ENCODE peak calls at places on chromosomes 7 and 10, in six cellular contexts. Z, C, H, Q, I and S are unnamed samples.

GRCh38 chr10:132096223-132096622 is 30.5 kb downstream of the JAKMIP3 start:
- DNase-seq in I (peak; percentile 63), Q (no peak), C (no peak), H (peak; percentile 29), Z (no peak), S (no peak)

GRCh38 chr10:3777876-3778707 is 6.9 kb downstream of the KLF6 start:
- DNase-seq in C (no peak), Z (no peak), I (no peak), Q (no peak), H (no peak), S (no peak)

GRCh38 chr7:64882341-64883112 is 20.5 kb upstream of the ZNF273 start:
- DNase-seq in Z (peak; percentile 41), Q (no peak), I (no peak), H (no peak), C (no peak), S (no peak)

GRCh38 chr7:129949292-129950133 is 3.2 kb downstream of the UBE2H start:
- DNase-seq in Z (peak; percentile 47), Q (peak; percentile 64), C (peak; percentile 52), I (peak; percentile 62), H (peak; percentile 40), S (peak; percentile 60)

GRCh38 chr10:11849272-11849671 is 26.1 kb downstream of the PROSER2 start:
- DNase-seq in H (no peak), C (no peak), Q (no peak), Z (no peak), I (no peak), S (no peak)

GRCh38 chr7:91465595-91466061 is 201.4 kb downstream of the FZD1 start:
- DNase-seq in Q (no peak), I (no peak), C (no peak), H (no peak), Z (no peak), S (no peak)

GRCh38 chr10:61987951-61988379 is 86.5 kb downstream of the ARID5B start:
- DNase-seq in C (no peak), Z (no peak), I (no peak), H (no peak), Q (no peak), S (no peak)

GRCh38 chr10:23095966-23096813 is 811 bp downstream of the MSRB2 start:
- DNase-seq in Z (peak; percentile 25), H (no peak), Q (peak; percentile 54), I (peak; percentile 74), C (peak; percentile 62), S (peak; percentile 24)

GRCh38 chr7:138417103-138417695 is 42.9 kb upstream of the TRIM24 start:
- DNase-seq in C (no peak), Z (no peak), H (no peak), Q (no peak), I (no peak), S (no peak)

GRCh38 chr7:99499713-99500636 is at the start of gene ZNF394:
- DNase-seq in C (peak; percentile 92), H (peak; percentile 87), Q (peak; percentile 98), I (peak; percentile 95), Z (peak; percentile 95), S (peak; percentile 91)

GRCh38 chr7:99498546-99498944 is 1.5 kb downstream of the ZNF394 start:
- DNase-seq in Z (peak; percentile 32), I (peak; percentile 8), H (no peak), C (no peak), Q (no peak), S (no peak)

GRCh38 chr7:99500637-99501009 is 542 bp upstream of the ZNF394 start:
- DNase-seq in H (no peak), I (no peak), Z (no peak), Q (no peak), C (no peak), S (no peak)

GRCh38 chr7:99497771-99498545 is 2.1 kb downstream of the ZNF394 start:
- DNase-seq in H (no peak), C (no peak), Z (no peak), Q (no peak), I (no peak), S (no peak)

DNA sequence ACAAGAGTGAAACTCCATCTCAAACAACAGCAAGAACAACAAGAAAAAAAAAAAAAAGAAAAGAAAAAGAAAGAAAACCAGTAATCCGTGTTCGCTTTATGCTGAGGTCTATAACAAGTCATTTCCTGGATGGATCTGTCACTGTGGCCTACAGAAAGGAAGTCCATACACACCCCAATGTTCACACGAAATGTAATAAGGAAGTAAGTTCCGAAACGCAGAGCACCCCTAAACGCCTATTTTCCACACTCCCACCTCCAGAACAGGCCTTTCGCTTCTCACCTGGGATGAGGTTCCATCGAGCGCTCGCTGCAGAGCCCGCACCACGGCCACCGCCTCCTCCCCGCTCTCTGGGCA is 747 bp downstream of the ZNF394 start:
- DNase-seq in H (no peak), C (no peak), I (no peak), Q (no peak), Z (no peak), S (no peak)
- H2AFZ ChIP-seq in H (no peak overlapping the region), C (no peak overlapping the region), I (peak overlapping the region; percentile 16), Q (no peak overlapping the region), Z (peak overlapping the region; percentile 90), S (peak overlapping the region; percentile 95)

DNA sequence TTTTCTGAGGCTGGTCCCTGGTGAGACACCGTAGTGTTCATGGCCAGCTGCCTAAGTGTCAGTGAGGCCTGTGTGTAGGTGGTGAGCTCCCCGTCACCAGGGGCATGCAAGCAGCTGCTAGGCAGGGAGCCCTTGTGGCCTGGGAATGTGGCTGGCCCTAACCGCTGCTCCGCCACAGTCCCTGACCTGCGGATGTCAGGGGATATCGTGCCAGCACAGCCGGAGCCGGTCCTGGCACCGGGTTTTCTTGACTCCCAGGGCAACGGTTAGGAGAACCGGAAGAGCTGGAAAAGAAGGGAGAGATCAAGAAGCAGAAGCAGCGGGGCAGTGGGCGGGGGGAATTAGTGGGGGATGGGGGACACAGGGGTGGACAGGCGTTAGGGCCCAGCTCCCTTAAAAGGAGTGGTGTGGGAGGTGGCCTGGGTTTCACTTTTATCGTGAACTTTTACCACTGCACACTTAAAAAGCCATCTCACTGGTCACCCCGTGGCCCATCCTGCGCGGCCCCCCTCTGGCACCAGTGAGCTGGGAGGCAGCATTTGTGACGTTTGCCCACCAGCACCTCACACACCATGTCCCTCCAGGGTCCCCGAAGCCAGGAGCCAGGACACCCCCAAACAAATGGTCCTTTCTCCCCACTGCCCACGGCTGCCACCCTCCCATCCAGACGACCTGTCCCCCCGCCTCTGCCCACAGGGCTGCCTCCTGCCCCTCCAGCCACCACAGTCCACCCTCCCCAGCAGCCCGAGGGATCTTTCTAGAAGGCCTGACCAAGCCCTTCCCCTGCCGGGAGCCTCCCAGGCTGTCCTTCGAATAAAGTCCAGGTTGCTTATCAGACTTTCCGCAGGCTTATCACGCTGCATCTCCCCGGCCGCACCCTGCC is 1.7 kb upstream of the MICALL2 start:
- DNase-seq in H (no peak), I (peak; percentile 81), C (no peak), Z (no peak), Q (peak; percentile 50), S (no peak)
- H3K4me3 ChIP-seq in H (no peak overlapping the region), I (no peak overlapping the region), C (no peak overlapping the region), Z (peak overlapping the region; percentile 59), Q (no peak overlapping the region), S (no peak overlapping the region)

DNA sequence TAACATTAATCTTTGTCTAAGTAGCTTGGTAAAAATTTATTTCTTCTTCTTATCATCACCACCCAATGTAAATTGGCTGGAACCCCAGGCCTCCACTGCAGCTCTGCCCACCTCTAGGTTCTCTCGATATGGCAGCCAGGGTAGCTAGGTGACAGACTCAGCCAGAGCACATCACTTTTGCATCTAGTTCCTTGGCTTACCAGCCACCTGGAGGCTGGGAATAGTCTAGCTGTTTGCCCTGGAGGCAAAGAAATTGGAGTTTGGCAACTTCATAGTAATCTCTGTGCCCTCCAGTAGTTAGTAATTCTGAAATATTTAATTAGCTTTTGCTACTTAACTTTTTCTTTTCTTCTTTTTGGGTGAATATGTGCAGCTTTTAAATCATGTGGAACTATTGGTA is 9.4 kb downstream of the IFRD1 start:
- DNase-seq in Z (no peak), C (no peak), I (no peak), H (no peak), Q (no peak), S (no peak)
- H2AFZ ChIP-seq in Z (no peak overlapping the region), C (no peak overlapping the region), I (no peak overlapping the region), H (no peak overlapping the region), Q (no peak overlapping the region), S (no peak overlapping the region)

GRCh38 chr7:377069-378040 is 87.4 kb downstream of the FOXL3 start:
- DNase-seq in H (no peak), Z (peak; percentile 35), C (no peak), I (no peak), Q (no peak), S (no peak)

GRCh38 chr7:379456-380225 is 89.7 kb downstream of the FOXL3 start:
- DNase-seq in H (no peak), Z (peak; percentile 42), Q (peak; percentile 64), I (no peak), C (no peak), S (no peak)

GRCh38 chr7:378041-378420 is 88.1 kb downstream of the FOXL3 start:
- DNase-seq in H (no peak), C (no peak), Q (no peak), I (no peak), Z (no peak), S (no peak)

GRCh38 chr7:380226-380550 is 90.2 kb downstream of the FOXL3 start:
- DNase-seq in I (no peak), Z (no peak), C (peak; percentile 55), Q (peak; percentile 74), H (no peak), S (peak; percentile 46)

GRCh38 chr7:378551-379455 is 88.8 kb downstream of the FOXL3 start:
- DNase-seq in I (no peak), C (no peak), H (no peak), Q (peak; percentile 39), Z (peak; percentile 34), S (no peak)
- H3K4me3 ChIP-seq in I (no peak overlapping the region), C (no peak overlapping the region), H (no peak overlapping the region), Q (no peak overlapping the region), Z (no peak overlapping the region), S (no peak overlapping the region)

GRCh38 chr10:8026349-8027259 is 27.9 kb upstream of the GATA3 start:
- DNase-seq in I (no peak), C (no peak), H (no peak), Z (no peak), Q (no peak), S (no peak)
- H2AFZ ChIP-seq in I (no peak overlapping the region), C (peak overlapping the region; percentile 4), H (no peak overlapping the region), Z (no peak overlapping the region), Q (no peak overlapping the region), S (no peak overlapping the region)

GRCh38 chr10:63430091-63430998 is 35.4 kb downstream of the JMJD1C start:
- DNase-seq in H (peak; percentile 3), I (peak; percentile 25), C (no peak), Q (no peak), Z (peak; percentile 31), S (no peak)
- H3K4me3 ChIP-seq in H (no peak overlapping the region), I (no peak overlapping the region), C (no peak overlapping the region), Q (no peak overlapping the region), Z (no peak overlapping the region), S (no peak overlapping the region)